ENCODE peak calls at places on chromosomes 1 and 21, in nine cellular contexts. B, G, E, U, A, Y, N, M and Q are unnamed samples.

GRCh38 chr1:55127827-55128343 is 87.3 kb downstream of the USP24 start:
- DNase-seq in B (no peak), G (peak; percentile 49), E (no peak), U (peak; percentile 7), A (no peak), Y (no peak), N (no peak), M (no peak), Q (no peak)

GRCh38 chr1:202293620-202294019 is 48.1 kb downstream of the UBE2T start:
- DNase-seq in B (no peak), G (no peak), E (no peak), U (no peak), A (no peak), Y (no peak), N (no peak), M (no peak), Q (no peak)

GRCh38 chr21:29206445-29206844 is 76.0 kb downstream of the MAP3K7CL start:
- DNase-seq in B (no peak), G (no peak), E (no peak), U (no peak), A (no peak), Y (no peak), N (no peak), M (no peak), Q (no peak)

GRCh38 chr1:5554784-5555183 is 437.4 kb downstream of the NPHP4 start:
- DNase-seq in B (no peak), G (no peak), E (no peak), U (no peak), A (no peak), Y (no peak), N (no peak), M (no peak), Q (no peak)

GRCh38 chr1:16143566-16144324 is 12.1 kb downstream of the EPHA2 start:
- DNase-seq in B (no peak), G (peak; percentile 80), E (no peak), U (peak; percentile 54), A (peak; percentile 26), Y (peak; percentile 88), N (peak; percentile 80), M (peak; percentile 70), Q (peak; percentile 84)

GRCh38 chr1:238060046-238060445 is 169.3 kb upstream of the ZP4 start:
- DNase-seq in B (no peak), G (peak; percentile 48), E (no peak), U (no peak), A (peak; percentile 42), Y (no peak), N (no peak), M (no peak), Q (no peak)

GRCh38 chr1:33966346-33967141 is 102.7 kb downstream of the HMGB4 start:
- DNase-seq in B (no peak), G (peak; percentile 91), E (no peak), U (no peak), A (no peak), Y (no peak), N (no peak), M (no peak), Q (no peak)

GRCh38 chr1:40478276-40478675 is 1.2 kb downstream of the ZFP69 start:
- DNase-seq in B (no peak), G (no peak), E (no peak), U (no peak), A (no peak), Y (no peak), N (no peak), M (no peak), Q (no peak)

GRCh38 chr1:27752372-27752771 is 20.6 kb upstream of the STX12 start:
- DNase-seq in B (peak; percentile 72), G (no peak), E (no peak), U (no peak), A (no peak), Y (no peak), N (no peak), M (no peak), Q (no peak)

GRCh38 chr1:155038602-155039307 is 5.1 kb downstream of the DCST1 start:
- DNase-seq in B (peak; percentile 37), G (peak; percentile 17), E (no peak), U (peak; percentile 92), A (no peak), Y (no peak), N (peak; percentile 81), M (no peak), Q (no peak)

GRCh38 chr1:46343705-46344104 is 3.1 kb downstream of the NSUN4 start:
- DNase-seq in B (no peak), G (no peak), E (no peak), U (no peak), A (no peak), Y (no peak), N (no peak), M (no peak), Q (no peak)

GRCh38 chr1:46342677-46343350 is 2.2 kb downstream of the NSUN4 start:
- DNase-seq in B (no peak), G (no peak), E (no peak), U (no peak), A (no peak), Y (no peak), N (no peak), M (no peak), Q (no peak)

GRCh38 chr1:46343351-46343695 is 2.7 kb downstream of the NSUN4 start:
- DNase-seq in B (no peak), G (no peak), E (no peak), U (no peak), A (no peak), Y (no peak), N (no peak), M (no peak), Q (no peak)

GRCh38 chr1:46341222-46342083 is 846 bp downstream of the NSUN4 start:
- DNase-seq in B (no peak), G (no peak), E (peak; percentile 10), U (no peak), A (no peak), Y (no peak), N (no peak), M (peak; percentile 60), Q (no peak)

DNA sequence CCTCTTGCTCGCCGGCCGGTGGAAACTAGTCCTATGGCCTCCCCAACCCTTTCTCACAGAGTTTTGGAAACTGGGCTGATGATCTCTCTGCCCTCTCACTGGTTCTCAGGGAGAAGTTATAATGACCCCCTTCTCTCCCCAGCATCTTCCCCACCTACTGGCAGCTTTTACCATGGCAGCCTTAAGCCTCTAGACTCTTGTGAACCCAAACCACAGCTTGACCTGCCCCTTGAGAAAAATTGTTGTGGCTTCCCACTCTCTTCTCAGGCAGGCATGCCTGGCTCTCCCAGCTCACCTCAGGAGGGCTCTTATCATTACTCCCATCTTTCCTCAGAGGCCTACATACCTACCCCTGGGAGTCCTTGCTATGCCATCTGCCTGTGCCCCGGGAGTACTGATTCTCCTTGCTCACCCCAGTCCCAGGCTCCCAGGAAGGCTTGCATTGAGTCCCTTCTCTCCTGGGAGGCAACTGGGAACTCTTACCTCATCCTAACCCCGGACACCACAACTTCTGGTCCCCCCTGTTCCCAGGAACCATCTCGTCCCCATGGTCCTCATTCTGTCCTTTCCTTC is 1.6 kb downstream of the NSUN4 start:
- DNase-seq in B (peak; percentile 40), G (peak; percentile 50), E (peak; percentile 15), U (peak; percentile 28), A (no peak), Y (no peak), N (no peak), M (peak; percentile 67), Q (no peak)
- TF ChIP-seq CTCF in B (peak; percentile 45), G (peak; percentile 34), E (peak; percentile 36), U (peak; percentile 36), A (peak; percentile 52), Y (peak; percentile 45), N (no peak), M (peak; percentile 65), Q (no peak)

GRCh38 chr1:214549604-214550338 is 1.6 kb downstream of the PTPN14 start:
- DNase-seq in B (no peak), G (peak; percentile 60), E (peak; percentile 40), U (peak; percentile 49), A (no peak), Y (no peak), N (no peak), M (peak; percentile 67), Q (no peak)
- H3K4me3 ChIP-seq in B (no peak overlapping the region), G (peak overlapping the region; percentile 77), E (peak overlapping the region; percentile 71), U (peak overlapping the region; percentile 96), A (peak overlapping the region; percentile 69), Y (peak overlapping the region; percentile 80), N (peak overlapping the region; percentile 68), M (peak overlapping the region; percentile 92), Q (peak overlapping the region; percentile 82)

GRCh38 chr21:36263797-36264196 is 56.2 kb upstream of the MORC3 start:
- DNase-seq in B (no peak), G (no peak), E (no peak), U (no peak), A (no peak), Y (no peak), N (no peak), M (no peak), Q (peak; percentile 7)

GRCh38 chr21:36260030-36260787 is 59.8 kb upstream of the MORC3 start:
- DNase-seq in B (peak; percentile 87), G (peak; percentile 69), E (peak; percentile 37), U (peak; percentile 51), A (peak; percentile 66), Y (peak; percentile 24), N (peak; percentile 69), M (peak; percentile 63), Q (peak; percentile 41)

GRCh38 chr21:36257657-36258056 is 62.3 kb upstream of the MORC3 start:
- DNase-seq in B (no peak), G (no peak), E (no peak), U (no peak), A (no peak), Y (no peak), N (no peak), M (no peak), Q (no peak)

GRCh38 chr21:36261459-36261858 is 58.5 kb upstream of the MORC3 start:
- DNase-seq in B (no peak), G (peak; percentile 26), E (no peak), U (no peak), A (no peak), Y (no peak), N (no peak), M (no peak), Q (peak; percentile 16)

GRCh38 chr21:36260802-36261201 is 59.2 kb upstream of the MORC3 start:
- DNase-seq in B (no peak), G (no peak), E (no peak), U (no peak), A (no peak), Y (no peak), N (no peak), M (no peak), Q (no peak)
- H3K9ac ChIP-seq in B (no peak overlapping the region), G (no peak overlapping the region), E (no peak overlapping the region), U (no peak overlapping the region), A (peak overlapping the region; percentile 44), Y (no peak overlapping the region), N (no peak overlapping the region), M (no peak overlapping the region), Q (peak overlapping the region; percentile 56)

DNA sequence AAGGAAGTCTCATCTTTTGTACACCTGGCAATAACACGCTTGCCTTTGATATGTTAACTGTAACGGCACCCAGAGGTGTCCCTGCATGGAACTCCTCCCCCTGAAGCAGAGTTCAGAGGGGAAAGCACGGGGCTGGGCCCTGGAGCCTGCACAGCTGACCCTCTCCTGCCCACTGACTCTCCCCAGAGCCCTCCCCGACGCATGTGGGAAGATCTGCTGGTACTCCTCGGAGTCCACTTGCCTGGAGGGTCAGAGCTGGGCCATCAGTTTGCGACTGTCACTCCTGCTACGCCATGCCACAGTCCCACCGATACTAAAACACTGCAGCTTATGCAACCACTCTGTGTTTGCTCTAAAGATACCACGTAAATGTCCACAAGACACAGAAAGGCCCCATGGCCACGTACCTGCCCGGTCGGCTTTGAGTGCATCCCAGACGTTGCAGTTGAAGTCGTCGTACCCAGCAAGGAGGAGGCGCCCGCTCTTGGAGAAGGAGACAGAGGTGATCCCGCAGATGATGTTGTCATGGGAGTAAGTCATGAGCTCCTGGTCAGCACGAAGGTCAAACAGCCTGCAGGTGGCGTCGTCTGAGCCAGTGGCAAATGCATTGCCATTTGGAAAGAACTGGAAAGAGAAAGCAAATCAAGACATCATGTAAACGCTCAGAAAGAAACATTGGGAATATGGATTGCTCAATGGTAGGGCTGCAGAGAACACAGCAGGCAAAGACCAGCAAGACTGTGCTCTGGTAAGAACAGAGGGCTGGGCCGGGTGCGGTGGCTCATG is 10.6 kb upstream of the NADK start:
- DNase-seq in B (peak; percentile 9), G (no peak), E (peak; percentile 41), U (no peak), A (no peak), Y (no peak), N (peak; percentile 35), M (peak; percentile 84), Q (peak; percentile 65)
- TF ChIP-seq CTCF in B (peak; percentile 47), G (peak; percentile 36), E (peak; percentile 50), U (peak; percentile 41), A (peak; percentile 52), Y (peak; percentile 52), N (no peak), M (peak; percentile 78), Q (peak; percentile 17)